ENCODE peak calls at places on chromosomes 2 and 18, in seven cellular contexts. K is GM23248, A is DND-41, H is fibroblast of lung, T is PC-3, Y is A549, E is astrocyte. B is an unnamed sample.

GRCh38 chr2:28683100-28683706 is 68.4 kb upstream of the PPP1CB start:
- DNase-seq in K (peak), A (no peak), H (peak), T (peak), Y (peak), E (peak), B (no peak)

GRCh38 chr2:23926289-23926749 is 604 bp downstream of the ATAD2B start:
- DNase-seq in K (peak), A (no peak), H (no peak), T (no peak), Y (peak), E (no peak), B (peak)

GRCh38 chr2:12177052-12177994 is 430.9 kb downstream of the LPIN1 start:
- DNase-seq in K (peak), A (peak), H (peak), T (peak), Y (peak), E (peak), B (peak)

GRCh38 chr2:239143858-239144712 is 256.7 kb downstream of the HDAC4 start:
- DNase-seq in K (peak), A (peak), H (peak), T (peak), Y (peak), E (peak), B (peak)

GRCh38 chr2:159921752-159922404 is 123.9 kb upstream of the CD302 start:
- DNase-seq in K (peak), A (peak), H (peak), T (peak), Y (peak), E (peak), B (peak)

GRCh38 chr2:9467687-9468086 is 6.7 kb upstream of the IAH1 start:
- DNase-seq in K (no peak), A (no peak), H (no peak), T (no peak), Y (no peak), E (no peak), B (no peak)

GRCh38 chr2:177474904-177475474 is 82.4 kb downstream of the AGPS start:
- DNase-seq in K (peak), A (no peak), H (peak), T (peak), Y (no peak), E (peak), B (no peak)

GRCh38 chr2:149994057-149994728 is 406.6 kb upstream of the MMADHC start:
- DNase-seq in K (peak), A (no peak), H (peak), T (peak), Y (no peak), E (peak), B (no peak)

GRCh38 chr18:26863122-26863879 is 2.2 kb downstream of the AQP4 start:
- DNase-seq in K (peak), A (no peak), H (no peak), T (peak), Y (peak), E (no peak), B (no peak)

GRCh38 chr18:47191956-47192355 is 15.8 kb upstream of the IER3IP1 start:
- DNase-seq in K (peak), A (no peak), H (no peak), T (peak), Y (no peak), E (no peak), B (no peak)

GRCh38 chr2:88671786-88672427 is 19.6 kb upstream of the RPIA start:
- DNase-seq in K (peak), A (peak), H (peak), T (peak), Y (peak), E (peak), B (peak)

GRCh38 chr2:129709956-129710598 is 269.4 kb upstream of the RAB6C start:
- DNase-seq in K (no peak), A (no peak), H (no peak), T (no peak), Y (no peak), E (no peak), B (no peak)

GRCh38 chr2:63189026-63189425 is 138.4 kb downstream of the OTX1 start:
- DNase-seq in K (peak), A (no peak), H (peak), T (peak), Y (peak), E (peak), B (peak)

GRCh38 chr18:48825101-48825745 is 125.5 kb downstream of the SMAD7 start:
- DNase-seq in K (peak), A (no peak), H (peak), T (no peak), Y (no peak), E (peak), B (no peak)

GRCh38 chr2:16044946-16045456 is 104.7 kb downstream of the MYCN start:
- DNase-seq in K (no peak), A (no peak), H (no peak), T (no peak), Y (no peak), E (no peak), B (no peak)

GRCh38 chr2:171923206-171923605 is 945 bp downstream of the HAT1 start:
- DNase-seq in K (peak), A (peak), H (peak), T (peak), Y (no peak), E (peak), B (peak)

GRCh38 chr2:98569197-98569793 is 39.0 kb downstream of the COA5 start:
- DNase-seq in K (peak), A (peak), H (no peak), T (peak), Y (peak), E (no peak), B (peak)

GRCh38 chr18:23689616-23690504 is 607 bp downstream of the LAMA3 start:
- DNase-seq in K (no peak), A (no peak), H (no peak), T (peak), Y (peak), E (no peak), B (no peak)

GRCh38 chr2:74119324-74119723 is 28.4 kb downstream of the BOLA3 start:
- DNase-seq in K (peak), A (no peak), H (peak), T (peak), Y (peak), E (no peak), B (no peak)

GRCh38 chr2:159251296-159252173 is 35.0 kb downstream of the WDSUB1 start:
- DNase-seq in K (no peak), A (no peak), H (no peak), T (no peak), Y (no peak), E (no peak), B (no peak)

GRCh38 chr18:524496-524895 is 24.0 kb upstream of the COLEC12 start:
- DNase-seq in K (peak), A (no peak), H (peak), T (peak), Y (no peak), E (peak), B (no peak)

GRCh38 chr2:176079851-176080539 is 3.8 kb downstream of the EVX2 start:
- DNase-seq in K (peak), A (no peak), H (peak), T (no peak), Y (peak), E (no peak), B (no peak)

GRCh38 chr2:162422894-162423293 is 79.0 kb downstream of the GCA start:
- DNase-seq in K (no peak), A (no peak), H (no peak), T (no peak), Y (no peak), E (no peak), B (no peak)

GRCh38 chr18:69330345-69330744 is 70.3 kb upstream of the DOK6 start:
- DNase-seq in K (no peak), A (no peak), H (no peak), T (no peak), Y (no peak), E (no peak), B (no peak)

GRCh38 chr18:3450358-3451107 is 561 bp downstream of the TGIF1 start:
- DNase-seq in K (peak), A (peak), H (peak), T (peak), Y (no peak), E (peak), B (peak)

GRCh38 chr2:67701011-67701410 is 303.9 kb downstream of the ETAA1 start:
- DNase-seq in K (no peak), A (no peak), H (no peak), T (peak), Y (no peak), E (no peak), B (no peak)

GRCh38 chr2:10316336-10316735 is 13.6 kb downstream of the HPCAL1 start:
- DNase-seq in K (peak), A (no peak), H (peak), T (no peak), Y (no peak), E (peak), B (no peak)

GRCh38 chr2:152176113-152176714 is 651 bp upstream of the STAM2 start:
- DNase-seq in K (peak), A (no peak), H (peak), T (peak), Y (peak), E (peak), B (no peak)

GRCh38 chr2:202687276-202687675 is 52.5 kb downstream of the FAM117B start:
- DNase-seq in K (no peak), A (no peak), H (no peak), T (peak), Y (no peak), E (no peak), B (no peak)

GRCh38 chr2:138730497-138731030 is 49.6 kb downstream of the NXPH2 start:
- DNase-seq in K (no peak), A (no peak), H (no peak), T (no peak), Y (no peak), E (no peak), B (no peak)

GRCh38 chr2:127183771-127184170 is 36.3 kb downstream of the CYP27C1 start:
- DNase-seq in K (no peak), A (no peak), H (no peak), T (no peak), Y (no peak), E (no peak), B (no peak)

GRCh38 chr2:147713349-147713748 is 131.5 kb upstream of the ACVR2A start:
- DNase-seq in K (no peak), A (no peak), H (no peak), T (no peak), Y (no peak), E (no peak), B (no peak)

GRCh38 chr2:189370719-189371118 is 70.6 kb upstream of the WDR75 start:
- DNase-seq in K (peak), A (no peak), H (peak), T (peak), Y (no peak), E (peak), B (no peak)

GRCh38 chr18:57959278-57959677 is 84.7 kb upstream of the NEDD4L start:
- DNase-seq in K (peak), A (no peak), H (peak), T (peak), Y (peak), E (peak), B (peak)

GRCh38 chr2:148602918-148603561 is 41.5 kb upstream of the EPC2 start:
- DNase-seq in K (no peak), A (no peak), H (no peak), T (no peak), Y (no peak), E (no peak), B (no peak)

GRCh38 chr2:121527009-121527682 is 3.5 kb upstream of the RNU4ATAC start:
- DNase-seq in K (no peak), A (no peak), H (peak), T (peak), Y (no peak), E (no peak), B (no peak)

GRCh38 chr18:42155024-42155423 is 200.0 kb downstream of the PIK3C3 start:
- DNase-seq in K (no peak), A (no peak), H (no peak), T (no peak), Y (no peak), E (no peak), B (no peak)

GRCh38 chr2:191439481-191439880 is 194.3 kb downstream of the MYO1B start:
- DNase-seq in K (no peak), A (no peak), H (no peak), T (no peak), Y (no peak), E (no peak), B (no peak)

GRCh38 chr2:191434072-191434471 is 188.9 kb downstream of the MYO1B start:
- DNase-seq in K (no peak), A (no peak), H (peak), T (no peak), Y (no peak), E (no peak), B (no peak)

GRCh38 chr2:191432121-191432520 is 186.9 kb downstream of the MYO1B start:
- DNase-seq in K (no peak), A (no peak), H (peak), T (no peak), Y (no peak), E (peak), B (no peak)

GRCh38 chr2:191441761-191442160 is 196.6 kb downstream of the MYO1B start:
- DNase-seq in K (peak), A (no peak), H (peak), T (no peak), Y (no peak), E (no peak), B (no peak)

GRCh38 chr2:191436368-191437055 is 191.3 kb downstream of the MYO1B start:
- DNase-seq in K (no peak), A (no peak), H (no peak), T (no peak), Y (no peak), E (no peak), B (no peak)
- H3K4me2 ChIP-seq in K (no peak), A (no peak), H (no peak), T (no peak), Y (no peak), E (no peak), B (peak)

DNA sequence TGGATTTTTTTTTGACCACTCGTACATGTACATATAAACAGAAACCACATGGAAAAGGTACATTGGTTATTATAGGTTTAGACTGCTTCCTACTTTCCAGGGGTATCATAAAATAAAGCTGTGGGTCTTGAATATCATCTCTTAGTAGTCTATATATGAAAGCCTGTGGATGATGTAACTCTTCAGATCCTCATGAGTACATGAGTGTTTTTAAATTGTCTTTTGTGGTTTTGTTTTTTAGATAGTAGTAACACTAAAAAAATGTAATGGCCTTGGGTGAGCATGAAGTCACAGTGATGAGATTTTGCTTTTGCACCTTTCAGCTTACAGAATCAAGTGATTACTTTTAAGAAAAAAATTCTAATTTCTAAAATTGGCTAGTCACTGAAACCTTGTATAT is 80.2 kb downstream of the RAB3GAP1 start:
- DNase-seq in K (peak), A (no peak), H (peak), T (no peak), Y (no peak), E (peak), B (no peak)
- H3K27ac ChIP-seq in K (peak), A (no peak), H (no peak), T (no peak), Y (no peak), E (no peak), B (no peak)

GRCh38 chr2:222430071-222430470 is 5.7 kb downstream of the SGPP2 start:
- DNase-seq in K (no peak), A (no peak), H (no peak), T (no peak), Y (no peak), E (no peak), B (no peak)

GRCh38 chr2:222436040-222436413 is 11.7 kb downstream of the SGPP2 start:
- DNase-seq in K (no peak), A (no peak), H (no peak), T (no peak), Y (no peak), E (no peak), B (no peak)

GRCh38 chr2:222434204-222434603 is 9.9 kb downstream of the SGPP2 start:
- DNase-seq in K (no peak), A (no peak), H (no peak), T (no peak), Y (no peak), E (no peak), B (no peak)

GRCh38 chr2:222431859-222432258 is 7.5 kb downstream of the SGPP2 start:
- DNase-seq in K (no peak), A (no peak), H (no peak), T (no peak), Y (no peak), E (no peak), B (no peak)

DNA sequence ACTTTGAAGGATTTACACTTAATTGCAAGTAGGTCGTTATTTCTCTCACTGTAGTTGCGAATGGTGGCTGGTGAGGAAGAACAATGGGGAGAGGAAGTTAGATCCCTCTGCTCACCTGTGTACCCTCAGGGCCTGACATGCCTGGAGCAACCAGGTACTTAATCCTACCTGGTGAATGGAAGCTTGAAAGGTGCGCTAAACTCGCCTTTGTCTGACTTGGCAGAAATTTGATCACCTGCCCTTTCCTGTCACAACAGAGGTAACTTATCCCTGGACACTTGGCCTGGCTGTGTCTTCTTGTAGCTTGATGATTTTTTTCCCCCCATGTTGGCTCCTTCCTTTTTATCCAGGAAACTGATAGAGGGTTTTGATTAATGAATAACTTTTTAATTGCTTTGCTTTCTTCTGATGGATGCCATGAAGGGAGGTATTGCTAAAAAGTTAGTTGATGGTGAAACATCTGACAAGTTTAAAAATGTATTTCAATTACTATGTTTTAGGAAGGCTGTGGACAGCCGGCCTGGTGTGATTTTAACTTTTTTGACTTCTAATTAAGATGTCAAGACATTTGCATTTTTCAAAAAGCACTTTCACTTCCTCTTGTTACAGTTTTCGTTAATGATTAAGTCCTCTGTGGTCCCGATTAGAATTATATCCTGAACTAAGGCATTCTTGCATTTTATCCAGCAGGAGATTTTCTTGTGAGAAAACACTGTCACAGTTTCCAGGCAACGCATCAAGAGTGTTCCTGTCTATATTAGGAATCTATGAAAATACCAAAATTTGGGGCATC is 9.2 kb downstream of the SGPP2 start:
- DNase-seq in K (no peak), A (no peak), H (no peak), T (no peak), Y (no peak), E (no peak), B (no peak)
- H3K4me3 ChIP-seq in K (no peak), A (no peak), H (no peak), T (no peak), Y (no peak), E (no peak), B (no peak)

DNA sequence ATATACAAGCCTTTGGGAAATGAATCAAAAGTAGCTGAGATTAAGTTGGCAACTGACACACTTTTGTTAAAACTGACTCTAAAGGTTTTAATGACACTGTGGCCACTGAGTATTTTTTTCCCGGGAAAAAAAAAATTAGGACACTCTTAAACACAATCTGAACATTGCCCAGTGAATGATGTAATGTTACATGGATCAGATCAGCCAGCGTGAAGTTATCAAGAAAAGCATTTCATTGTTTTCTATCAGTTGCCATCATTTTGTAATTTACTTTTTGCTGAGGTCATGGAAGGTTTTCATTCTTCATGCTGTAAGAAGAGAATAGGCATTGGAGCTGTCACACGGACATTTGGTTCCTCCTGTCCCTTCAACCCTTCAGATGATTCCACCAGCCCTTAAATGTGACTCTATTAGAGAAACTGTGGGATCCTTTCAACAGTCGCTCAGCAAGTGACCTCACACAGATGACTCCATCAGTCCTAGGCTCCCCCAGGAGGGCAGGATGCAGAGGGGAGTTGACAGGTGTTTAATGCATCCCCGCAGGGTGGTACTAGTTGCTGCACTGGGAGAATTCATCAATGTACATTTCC is 164.2 kb downstream of the MGAT5 start:
- DNase-seq in K (no peak), A (no peak), H (no peak), T (no peak), Y (no peak), E (no peak), B (no peak)
- H3K4me2 ChIP-seq in K (no peak), A (no peak), H (no peak), T (no peak), Y (no peak), E (no peak), B (no peak)

GRCh38 chr2:168212866-168213265 is 34.5 kb downstream of the STK39 start:
- DNase-seq in K (peak), A (no peak), H (peak), T (peak), Y (no peak), E (peak), B (no peak)
- H3K27ac ChIP-seq in K (no peak), A (no peak), H (no peak), T (peak), Y (no peak), E (no peak), B (no peak)

GRCh38 chr2:61885896-61886603 is 2.4 kb downstream of the CCT4 start:
- DNase-seq in K (no peak), A (no peak), H (no peak), T (no peak), Y (no peak), E (no peak), B (no peak)

GRCh38 chr2:61887684-61888303 is 662 bp downstream of the CCT4 start:
- DNase-seq in K (peak), A (peak), H (peak), T (peak), Y (no peak), E (peak), B (peak)

GRCh38 chr2:61889212-61889956 is 928 bp upstream of the CCT4 start:
- DNase-seq in K (no peak), A (no peak), H (no peak), T (no peak), Y (no peak), E (no peak), B (no peak)
- H3K4me3 ChIP-seq in K (peak), A (no peak), H (peak), T (peak), Y (peak), E (no peak), B (peak)